ENCODE peak calls at places on chromosomes 2 and 18, in five cellular contexts. Q is stimulated activated naive CD4-positive, alpha-beta T cell; Y is GM03348; I is stimulated activated CD8-positive, alpha-beta memory T cell treated with anti-CD3 and anti-CD28 coated beads, Interleukin-4, amount 100 ng/mL, for 4 hours; L is SK-N-DZ. C is an unnamed sample.

GRCh38 chr18:36095936-36096519 is 28.7 kb upstream of the RPRD1A start:
- DNase-seq in Y (peak), L (peak), Q (peak), I (no peak), C (no peak)

GRCh38 chr18:79769698-79770500 is 27.8 kb upstream of the KCNG2 start:
- DNase-seq in I (no peak), Y (no peak), Q (no peak), L (no peak), C (no peak)

GRCh38 chr2:172102159-172102857 is 392 bp downstream of the DLX2 start:
- DNase-seq in Q (peak), Y (peak), I (no peak), L (peak), C (peak)

GRCh38 chr2:210207929-210208328 is 17.3 kb downstream of the ACADL start:
- DNase-seq in I (no peak), Q (no peak), L (no peak), Y (no peak), C (no peak)

GRCh38 chr2:201276511-201276910 is 16.2 kb downstream of the CASP8 start:
- DNase-seq in L (no peak), Q (no peak), Y (no peak), I (no peak), C (no peak)

GRCh38 chr2:225017713-225018112 is 24.6 kb downstream of the DOCK10 start:
- DNase-seq in L (peak), I (no peak), Y (no peak), Q (no peak), C (peak)

GRCh38 chr2:100060875-100061274 is 81.5 kb downstream of the AFF3 start:
- DNase-seq in Q (peak), L (no peak), I (no peak), Y (no peak), C (no peak)

GRCh38 chr2:116094196-116094595 is 1651.8 kb downstream of the DPP10 start:
- DNase-seq in L (no peak), I (no peak), Y (no peak), Q (no peak), C (no peak)

GRCh38 chr2:176174382-176174834 is 14.1 kb upstream of the HOXD1 start:
- DNase-seq in Q (no peak), I (no peak), L (peak), Y (peak), C (no peak)

GRCh38 chr2:239770240-239770639 is 254.9 kb downstream of the NDUFA10 start:
- DNase-seq in Q (no peak), Y (no peak), L (no peak), I (no peak), C (peak)

GRCh38 chr2:178910005-178910404 is 102.8 kb upstream of the TTN start:
- DNase-seq in L (no peak), Q (no peak), I (no peak), Y (no peak), C (no peak)

GRCh38 chr2:232292395-232293154 is 86.0 kb upstream of the ALPP start:
- DNase-seq in Y (peak), I (no peak), Q (peak), L (peak), C (peak)

GRCh38 chr2:4938246-4938645 is 753.9 kb upstream of the SOX11 start:
- DNase-seq in Y (no peak), I (no peak), Q (no peak), L (peak), C (no peak)

GRCh38 chr2:102514061-102514785 is 41.2 kb downstream of the SLC9A4 start:
- DNase-seq in L (no peak), I (no peak), Y (peak), Q (no peak), C (no peak)

GRCh38 chr2:236621786-236622185 is 52.2 kb downstream of the ACKR3 start:
- DNase-seq in Y (no peak), Q (no peak), L (no peak), I (no peak), C (no peak)

GRCh38 chr2:19649785-19650380 is 251.9 kb downstream of the TTC32 start:
- DNase-seq in Q (no peak), I (no peak), L (no peak), Y (peak), C (no peak)

GRCh38 chr2:17752892-17753802 is 463 bp downstream of the SMC6 start:
- DNase-seq in L (peak), Y (peak), Q (peak), I (peak), C (peak)

GRCh38 chr2:98009887-98010760 is 14.4 kb upstream of the TMEM131 start:
- DNase-seq in I (no peak), Q (no peak), Y (no peak), L (no peak), C (no peak)

GRCh38 chr2:237886702-237887481 is 27.5 kb downstream of the RAMP1 start:
- DNase-seq in L (peak), I (no peak), Q (no peak), Y (no peak), C (peak)

GRCh38 chr2:236161082-236161462 is 7.1 kb downstream of the GBX2 start:
- DNase-seq in Y (no peak), L (no peak), I (no peak), Q (no peak), C (no peak)

GRCh38 chr2:15748736-15749323 is 157.2 kb downstream of the DDX1 start:
- DNase-seq in Y (no peak), Q (no peak), I (no peak), L (no peak), C (peak)

GRCh38 chr2:238636269-238637073 is 209.7 kb downstream of the ASB1 start:
- DNase-seq in L (no peak), I (no peak), Q (no peak), Y (peak), C (no peak)

GRCh38 chr18:40159141-40160017 is 1795.7 kb upstream of the PIK3C3 start:
- DNase-seq in L (peak), Y (peak), Q (no peak), I (no peak), C (no peak)

GRCh38 chr2:172906401-172906811 is 169.2 kb upstream of the MAP3K20 start:
- DNase-seq in L (peak), Y (no peak), I (no peak), Q (no peak), C (peak)

GRCh38 chr2:170222298-170222697 is 44.4 kb downstream of the MYO3B start:
- DNase-seq in Q (no peak), L (no peak), I (no peak), Y (peak), C (no peak)

GRCh38 chr2:133968446-133968845 is 285.4 kb upstream of the MGAT5 start:
- DNase-seq in I (no peak), Q (no peak), Y (no peak), L (no peak), C (no peak)

GRCh38 chr2:150426315-150426714 is 61.2 kb downstream of the RND3 start:
- DNase-seq in Y (no peak), L (no peak), I (no peak), Q (no peak), C (no peak)

GRCh38 chr2:195662138-195662537 is 5.1 kb downstream of the SLC39A10 start:
- DNase-seq in L (no peak), Y (no peak), Q (no peak), I (no peak), C (no peak)

GRCh38 chr2:108936868-108937265 is 52.2 kb downstream of the EDAR start:
- DNase-seq in Q (no peak), L (no peak), Y (no peak), I (no peak), C (no peak)

GRCh38 chr18:79385749-79386341 is 9.9 kb upstream of the NFATC1 start:
- DNase-seq in Q (no peak), L (no peak), I (no peak), Y (no peak), C (no peak)

GRCh38 chr2:224195954-224196571 is 157.0 kb upstream of the SERPINE2 start:
- DNase-seq in I (no peak), Q (no peak), L (no peak), Y (no peak), C (no peak)

GRCh38 chr2:106192752-106193490 is 1.2 kb downstream of the UXS1 start:
- DNase-seq in Y (peak), I (peak), Q (peak), L (peak), C (no peak)

GRCh38 chr2:98829586-98830270 is 98.8 kb upstream of the MGAT4A start:
- DNase-seq in Y (no peak), L (no peak), Q (no peak), I (no peak), C (no peak)

GRCh38 chr2:8502316-8502715 is 179.5 kb upstream of the ID2 start:
- DNase-seq in L (no peak), Q (no peak), Y (no peak), I (no peak), C (no peak)

GRCh38 chr2:180374502-180375281 is 367.6 kb upstream of the CWC22 start:
- DNase-seq in Q (no peak), L (no peak), I (no peak), Y (no peak), C (no peak)

GRCh38 chr2:46385786-46386577 is 88.8 kb downstream of the EPAS1 start:
- DNase-seq in I (no peak), Y (no peak), L (no peak), Q (no peak), C (peak)